ENCODE peak calls at places on chromosomes 1 and 21, in six cellular contexts. K is endothelial cell, I is hepatocyte, C is ELR, V is activated T-helper 1 cell treated with Interleukin-2 at 50 U/mL for 16 hours, M is AG04450. R is an unnamed sample.

GRCh38 chr1:25505706-25506385 is 37.6 kb upstream of the LDLRAP1 start:
- DNase-seq in V (no peak), C (no peak), I (no peak), K (no peak), M (no peak), R (no peak)

GRCh38 chr1:47387921-47388509 is 28.1 kb upstream of the FOXE3 start:
- DNase-seq in K (no peak), C (no peak), I (no peak), V (no peak), M (no peak), R (no peak)

GRCh38 chr1:46481961-46482360 is 7.7 kb upstream of the DMBX1 start:
- DNase-seq in I (no peak), V (no peak), C (no peak), K (no peak), M (no peak), R (no peak)

GRCh38 chr1:172903581-172904220 is 147.0 kb downstream of the TNFSF18 start:
- DNase-seq in V (no peak), I (no peak), K (no peak), C (peak), M (no peak), R (no peak)

GRCh38 chr1:159939603-159940002 is 5.8 kb downstream of the IGSF9 start:
- DNase-seq in V (no peak), M (no peak), K (no peak), C (no peak), I (no peak), R (no peak)

GRCh38 chr1:13710097-13710496 is 10.1 kb downstream of the PRDM2 start:
- DNase-seq in C (no peak), K (no peak), I (no peak), M (no peak), V (no peak), R (no peak)

GRCh38 chr1:239993333-239993732 is 98.3 kb upstream of the FMN2 start:
- DNase-seq in I (no peak), C (no peak), V (no peak), K (no peak), M (no peak), R (no peak)

GRCh38 chr1:208803371-208803811 is 559.2 kb upstream of the PLXNA2 start:
- DNase-seq in M (no peak), I (no peak), K (no peak), V (no peak), C (no peak), R (no peak)

GRCh38 chr1:91804546-91805023 is 81.4 kb downstream of the TGFBR3 start:
- DNase-seq in C (peak), K (no peak), M (no peak), I (no peak), V (peak), R (no peak)

GRCh38 chr1:43444151-43444826 is 9.4 kb downstream of the HYI start:
- DNase-seq in K (no peak), I (no peak), C (no peak), V (no peak), M (no peak), R (no peak)

GRCh38 chr21:33751120-33751519 is 108.8 kb downstream of the ITSN1 start:
- DNase-seq in V (no peak), I (no peak), M (no peak), C (peak), K (no peak), R (no peak)

GRCh38 chr1:159056069-159056698 is 20.4 kb downstream of the AIM2 start:
- DNase-seq in I (no peak), K (no peak), M (no peak), C (no peak), V (no peak), R (no peak)

GRCh38 chr1:67166196-67166595 is at the start of gene IL23R:
- DNase-seq in K (no peak), V (no peak), I (no peak), C (no peak), M (no peak), R (peak)

R was measured in stimulated activated naive B cell treated with anti-CD40 and anti-IgM and Interleukin-4, amounts not matched to agents 10 μg/mL and 1 μg/mL and 100 μg/mL, for 72 hours.